ENCODE peak calls at places on chromosomes 1 and 21, in seven cellular contexts. One of them, this sample, is unnamed.
A peak's percentile ranks its signal among the peaks of the same experiment; 100 is the strongest.

GRCh38 chr21:30234643-30235042 is 18.7 kb upstream of the CLDN8 start:
- DNase-seq in A549: no peak
- DNase-seq in CD8-positive, alpha-beta memory T cell: no peak
- DNase-seq in ovary: no peak
- DNase-seq in RWPE1: peak; percentile 48
- DNase-seq in GM23338: no peak
- DNase-seq in stomach: no peak
- DNase-seq in this sample: peak; percentile 98

GRCh38 chr1:165288301-165289120 is 68.0 kb downstream of the LMX1A start:
- DNase-seq in ovary: no peak
- DNase-seq in GM23338: peak; percentile 31
- DNase-seq in A549: peak; percentile 32
- DNase-seq in stomach: no peak
- DNase-seq in CD8-positive, alpha-beta memory T cell: no peak
- DNase-seq in RWPE1: no peak
- DNase-seq in this sample: no peak

GRCh38 chr1:26286064-26286416 is 6.2 kb downstream of the SH3BGRL3 start:
- DNase-seq in CD8-positive, alpha-beta memory T cell: no peak
- DNase-seq in ovary: no peak
- DNase-seq in RWPE1: no peak
- DNase-seq in stomach: no peak
- DNase-seq in A549: no peak
- DNase-seq in GM23338: no peak
- DNase-seq in this sample: no peak

GRCh38 chr1:215793210-215793609 is 226.1 kb downstream of the KCTD3 start:
- DNase-seq in CD8-positive, alpha-beta memory T cell: no peak
- DNase-seq in RWPE1: peak; percentile 20
- DNase-seq in stomach: no peak
- DNase-seq in ovary: no peak
- DNase-seq in GM23338: peak; percentile 32
- DNase-seq in A549: no peak
- DNase-seq in this sample: no peak

GRCh38 chr1:2097386-2098300 is 47.4 kb downstream of the PRKCZ start:
- DNase-seq in stomach: no peak
- DNase-seq in CD8-positive, alpha-beta memory T cell: no peak
- DNase-seq in RWPE1: no peak
- DNase-seq in GM23338: no peak
- DNase-seq in ovary: no peak
- DNase-seq in A549: no peak
- DNase-seq in this sample: peak; percentile 10

GRCh38 chr1:168472244-168472643 is 71.6 kb downstream of the XCL2 start:
- DNase-seq in ovary: no peak
- DNase-seq in RWPE1: no peak
- DNase-seq in CD8-positive, alpha-beta memory T cell: no peak
- DNase-seq in A549: no peak
- DNase-seq in stomach: no peak
- DNase-seq in GM23338: no peak
- DNase-seq in this sample: no peak

GRCh38 chr1:203167026-203167912 is 8.4 kb downstream of the MYBPH start:
- DNase-seq in stomach: no peak
- DNase-seq in ovary: no peak
- DNase-seq in GM23338: peak; percentile 30
- DNase-seq in CD8-positive, alpha-beta memory T cell: no peak
- DNase-seq in A549: no peak
- DNase-seq in RWPE1: no peak
- DNase-seq in this sample: no peak

GRCh38 chr1:183301239-183301638 is 115.2 kb downstream of the LAMC2 start:
- DNase-seq in A549: no peak
- DNase-seq in CD8-positive, alpha-beta memory T cell: no peak
- DNase-seq in RWPE1: no peak
- DNase-seq in ovary: no peak
- DNase-seq in GM23338: no peak
- DNase-seq in stomach: no peak
- DNase-seq in this sample: no peak

GRCh38 chr1:246947255-246947654 is 15.5 kb upstream of the AHCTF1 start:
- DNase-seq in A549: no peak
- DNase-seq in GM23338: no peak
- DNase-seq in stomach: peak; percentile 26
- DNase-seq in ovary: peak; percentile 84
- DNase-seq in RWPE1: no peak
- DNase-seq in CD8-positive, alpha-beta memory T cell: no peak
- DNase-seq in this sample: no peak

GRCh38 chr1:201511396-201511795 is 4.5 kb upstream of the CSRP1 start:
- DNase-seq in RWPE1: no peak
- DNase-seq in ovary: no peak
- DNase-seq in stomach: no peak
- DNase-seq in CD8-positive, alpha-beta memory T cell: no peak
- DNase-seq in GM23338: no peak
- DNase-seq in A549: no peak
- DNase-seq in this sample: no peak

GRCh38 chr1:4703646-4704045 is 49.2 kb downstream of the AJAP1 start:
- DNase-seq in stomach: no peak
- DNase-seq in RWPE1: no peak
- DNase-seq in ovary: no peak
- DNase-seq in GM23338: no peak
- DNase-seq in CD8-positive, alpha-beta memory T cell: no peak
- DNase-seq in A549: no peak
- DNase-seq in this sample: no peak

GRCh38 chr1:19505694-19506457 is 20.5 kb upstream of the CAPZB start:
- DNase-seq in stomach: no peak
- DNase-seq in CD8-positive, alpha-beta memory T cell: no peak
- DNase-seq in GM23338: no peak
- DNase-seq in RWPE1: no peak
- DNase-seq in A549: no peak
- DNase-seq in ovary: peak; percentile 76
- DNase-seq in this sample: no peak

GRCh38 chr1:61051455-61052392 is 30.6 kb upstream of the NFIA start:
- DNase-seq in GM23338: peak; percentile 78
- DNase-seq in stomach: no peak
- DNase-seq in RWPE1: no peak
- DNase-seq in A549: no peak
- DNase-seq in CD8-positive, alpha-beta memory T cell: no peak
- DNase-seq in ovary: no peak
- DNase-seq in this sample: no peak

GRCh38 chr1:153291514-153291913 is 21.2 kb downstream of the PGLYRP3 start:
- DNase-seq in GM23338: no peak
- DNase-seq in A549: no peak
- DNase-seq in stomach: no peak
- DNase-seq in RWPE1: no peak
- DNase-seq in CD8-positive, alpha-beta memory T cell: no peak
- DNase-seq in ovary: no peak
- DNase-seq in this sample: no peak

GRCh38 chr1:244089561-244089960 is 38.5 kb downstream of the ZBTB18 start:
- DNase-seq in A549: no peak
- DNase-seq in GM23338: no peak
- DNase-seq in CD8-positive, alpha-beta memory T cell: no peak
- DNase-seq in RWPE1: no peak
- DNase-seq in stomach: no peak
- DNase-seq in ovary: no peak
- DNase-seq in this sample: no peak

GRCh38 chr1:27912429-27912828 is 22.4 kb upstream of the SMPDL3B start:
- DNase-seq in stomach: no peak
- DNase-seq in GM23338: no peak
- DNase-seq in ovary: no peak
- DNase-seq in A549: no peak
- DNase-seq in CD8-positive, alpha-beta memory T cell: no peak
- DNase-seq in RWPE1: no peak
- DNase-seq in this sample: no peak

GRCh38 chr21:44927587-44928461 is 7.1 kb upstream of the ITGB2 start:
- DNase-seq in ovary: no peak
- DNase-seq in A549: peak; percentile 71
- DNase-seq in GM23338: no peak
- DNase-seq in CD8-positive, alpha-beta memory T cell: peak; percentile 70
- DNase-seq in RWPE1: peak; percentile 84
- DNase-seq in stomach: no peak
- DNase-seq in this sample: no peak

GRCh38 chr1:150420560-150421265 is 56.8 kb downstream of the RPRD2 start:
- DNase-seq in A549: no peak
- DNase-seq in ovary: no peak
- DNase-seq in GM23338: no peak
- DNase-seq in stomach: no peak
- DNase-seq in RWPE1: no peak
- DNase-seq in CD8-positive, alpha-beta memory T cell: no peak
- DNase-seq in this sample: no peak

GRCh38 chr1:117213046-117213445 is 2.3 kb upstream of the VTCN1 start:
- DNase-seq in RWPE1: no peak
- DNase-seq in A549: no peak
- DNase-seq in CD8-positive, alpha-beta memory T cell: no peak
- DNase-seq in ovary: no peak
- DNase-seq in GM23338: no peak
- DNase-seq in stomach: no peak
- DNase-seq in this sample: no peak

GRCh38 chr1:3240524-3241235 is 171.7 kb downstream of the PRDM16 start:
- DNase-seq in stomach: no peak
- DNase-seq in A549: no peak
- DNase-seq in ovary: peak; percentile 30
- DNase-seq in CD8-positive, alpha-beta memory T cell: no peak
- DNase-seq in RWPE1: no peak
- DNase-seq in GM23338: peak; percentile 65
- DNase-seq in this sample: no peak

GRCh38 chr1:192846950-192847349 is 38.1 kb downstream of the RGS2 start:
- DNase-seq in A549: no peak
- DNase-seq in ovary: no peak
- DNase-seq in stomach: no peak
- DNase-seq in GM23338: no peak
- DNase-seq in CD8-positive, alpha-beta memory T cell: no peak
- DNase-seq in RWPE1: no peak
- DNase-seq in this sample: no peak

GRCh38 chr1:32761253-32761877 is 55.8 kb downstream of the YARS1 start:
- DNase-seq in GM23338: peak; percentile 85
- DNase-seq in A549: peak; percentile 74
- DNase-seq in RWPE1: peak; percentile 72
- DNase-seq in stomach: peak; percentile 90
- DNase-seq in CD8-positive, alpha-beta memory T cell: no peak
- DNase-seq in ovary: peak; percentile 72
- DNase-seq in this sample: peak; percentile 90

GRCh38 chr1:222546548-222547259 is 1.2 kb downstream of the HHIPL2 start:
- DNase-seq in RWPE1: peak; percentile 75
- DNase-seq in ovary: no peak
- DNase-seq in CD8-positive, alpha-beta memory T cell: no peak
- DNase-seq in A549: peak; percentile 79
- DNase-seq in stomach: no peak
- DNase-seq in GM23338: no peak
- DNase-seq in this sample: peak; percentile 52

GRCh38 chr21:23949493-23949892 is 1657.8 kb downstream of the MRPL39 start:
- DNase-seq in stomach: no peak
- DNase-seq in CD8-positive, alpha-beta memory T cell: no peak
- DNase-seq in RWPE1: no peak
- DNase-seq in A549: no peak
- DNase-seq in ovary: no peak
- DNase-seq in GM23338: no peak
- DNase-seq in this sample: no peak

GRCh38 chr1:205678286-205679111 is 1.8 kb downstream of the SLC45A3 start:
- DNase-seq in CD8-positive, alpha-beta memory T cell: no peak
- DNase-seq in A549: no peak
- DNase-seq in GM23338: no peak
- DNase-seq in RWPE1: no peak
- DNase-seq in ovary: peak; percentile 65
- DNase-seq in stomach: no peak
- DNase-seq in this sample: no peak

DNA sequence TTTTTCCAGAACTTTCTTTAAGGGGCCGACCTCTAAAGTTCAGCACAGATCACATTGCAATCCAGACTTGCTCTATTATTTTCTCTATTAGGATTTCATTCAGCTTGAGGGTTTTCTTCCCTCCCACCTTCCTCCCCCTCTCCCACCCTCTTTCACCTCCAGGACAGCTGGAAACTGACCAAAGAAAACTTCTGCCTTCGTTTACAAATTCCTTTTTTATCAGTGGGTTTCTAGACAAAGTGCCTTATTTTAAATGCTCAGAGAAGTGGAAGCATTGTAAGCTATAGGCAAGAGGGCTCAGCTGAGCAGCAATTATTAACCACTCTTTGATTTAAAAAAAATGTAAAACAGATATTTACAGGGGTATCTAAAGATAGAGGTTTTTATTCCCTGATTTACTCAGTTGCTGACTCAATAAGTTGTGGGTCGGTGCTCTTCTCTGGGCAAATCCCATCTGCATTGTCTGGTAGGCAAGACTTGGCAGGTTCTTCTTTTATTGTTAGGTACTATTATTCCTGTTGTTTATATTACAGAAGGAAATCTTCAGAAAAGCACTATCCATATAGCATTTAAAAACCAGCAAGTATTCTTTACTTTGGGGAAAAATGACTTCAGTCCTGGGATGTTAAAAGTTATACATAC is 277.0 kb upstream of the C1orf105 start:
- DNase-seq in ovary: peak; percentile 53
- DNase-seq in stomach: no peak
- DNase-seq in RWPE1: no peak
- DNase-seq in GM23338: no peak
- DNase-seq in A549: no peak
- DNase-seq in CD8-positive, alpha-beta memory T cell: no peak
- DNase-seq in this sample: no peak
- H3K27ac ChIP-seq in ovary: peak overlapping the region; percentile 89
- H3K27ac ChIP-seq in stomach: peak overlapping the region; percentile 73
- H3K27ac ChIP-seq in RWPE1: no peak overlapping the region
- H3K27ac ChIP-seq in GM23338: peak overlapping the region; percentile 5
- H3K27ac ChIP-seq in A549: peak overlapping the region; percentile 35
- H3K27ac ChIP-seq in CD8-positive, alpha-beta memory T cell: no peak overlapping the region
- H3K27ac ChIP-seq in this sample: no peak overlapping the region

GRCh38 chr21:26800001-26800400 is 45.2 kb downstream of the ADAMTS1 start:
- DNase-seq in GM23338: no peak
- DNase-seq in ovary: peak; percentile 84
- DNase-seq in stomach: no peak
- DNase-seq in CD8-positive, alpha-beta memory T cell: no peak
- DNase-seq in RWPE1: no peak
- DNase-seq in A549: no peak
- DNase-seq in this sample: no peak
- H3K27ac ChIP-seq in GM23338: no peak overlapping the region
- H3K27ac ChIP-seq in ovary: peak overlapping the region; percentile 78
- H3K27ac ChIP-seq in stomach: peak overlapping the region; percentile 73
- H3K27ac ChIP-seq in CD8-positive, alpha-beta memory T cell: no peak overlapping the region
- H3K27ac ChIP-seq in RWPE1: no peak overlapping the region
- H3K27ac ChIP-seq in A549: no peak overlapping the region
- H3K27ac ChIP-seq in this sample: no peak overlapping the region

GRCh38 chr1:101025283-101025679 is 303 bp downstream of the DPH5 start:
- DNase-seq in CD8-positive, alpha-beta memory T cell: no peak
- DNase-seq in RWPE1: no peak
- DNase-seq in stomach: no peak
- DNase-seq in GM23338: peak; percentile 11
- DNase-seq in ovary: no peak
- DNase-seq in A549: no peak
- DNase-seq in this sample: no peak
- H3K27ac ChIP-seq in CD8-positive, alpha-beta memory T cell: peak overlapping the region; percentile 78
- H3K27ac ChIP-seq in RWPE1: peak overlapping the region; percentile 78
- H3K27ac ChIP-seq in stomach: peak overlapping the region; percentile 76
- H3K27ac ChIP-seq in GM23338: peak overlapping the region; percentile 52
- H3K27ac ChIP-seq in ovary: peak overlapping the region; percentile 35
- H3K27ac ChIP-seq in A549: peak overlapping the region; percentile 94
- H3K27ac ChIP-seq in this sample: peak overlapping the region; percentile 59

DNA sequence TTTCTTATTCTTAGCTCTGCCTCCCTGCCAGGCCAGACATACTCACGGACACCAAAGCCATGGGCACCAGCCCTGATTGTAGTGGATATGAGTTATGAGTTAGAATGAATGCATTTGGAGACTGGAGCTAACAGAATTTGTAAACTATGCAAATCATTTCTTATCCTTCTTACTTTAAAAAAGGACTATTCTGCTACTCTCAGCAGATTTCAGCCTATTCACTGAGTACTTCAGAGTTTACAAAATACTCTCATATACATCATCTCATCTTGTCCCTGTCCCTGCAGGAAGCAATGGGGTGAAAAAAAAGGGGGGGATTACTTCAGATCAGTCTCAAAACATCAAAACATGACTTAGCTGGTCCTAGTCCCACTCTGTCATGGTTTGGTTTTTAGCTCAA is 541.4 kb upstream of the PLXNA2 start:
- DNase-seq in CD8-positive, alpha-beta memory T cell: no peak
- DNase-seq in GM23338: no peak
- DNase-seq in ovary: no peak
- DNase-seq in stomach: no peak
- DNase-seq in RWPE1: no peak
- DNase-seq in A549: no peak
- DNase-seq in this sample: no peak
- H3K27ac ChIP-seq in CD8-positive, alpha-beta memory T cell: no peak overlapping the region
- H3K27ac ChIP-seq in GM23338: no peak overlapping the region
- H3K27ac ChIP-seq in ovary: no peak overlapping the region
- H3K27ac ChIP-seq in stomach: no peak overlapping the region
- H3K27ac ChIP-seq in RWPE1: no peak overlapping the region
- H3K27ac ChIP-seq in A549: no peak overlapping the region
- H3K27ac ChIP-seq in this sample: no peak overlapping the region